ENCODE peak calls at places on chromosome 9, in ten cellular contexts. T is fibroblast of lung; F is K562; I is colonic mucosa; Q is breast epithelium; X is keratinocyte; S is BJ; U is H1; J is activated CD8-positive, alpha-beta T cell treated with anti-CD3 and anti-CD28 coated beads for 36 hours; N is coronary artery. L is an unnamed sample.

GRCh38 chr9:12141422-12141821 is 551.8 kb upstream of the TYRP1 start:
- DNase-seq in I (no peak), N (no peak), J (no peak), Q (no peak), T (no peak), F (no peak), X (no peak), U (no peak), S (no peak), L (no peak)

GRCh38 chr9:34603610-34604231 is 8.2 kb downstream of the RPP25L start:
- DNase-seq in N (no peak), Q (peak; percentile 83), J (peak; percentile 89), T (peak; percentile 50), I (peak; percentile 85), F (peak; percentile 78), U (peak; percentile 96), S (no peak), X (no peak), L (peak; percentile 89)

GRCh38 chr9:14418262-14419200 is 104.6 kb upstream of the NFIB start:
- DNase-seq in U (no peak), F (no peak), I (no peak), J (no peak), T (no peak), X (no peak), S (no peak), N (no peak), Q (no peak), L (no peak)

GRCh38 chr9:130336027-130336595 is 70.6 kb downstream of the HMCN2 start:
- DNase-seq in J (no peak), T (no peak), X (no peak), I (no peak), S (no peak), Q (no peak), F (no peak), U (no peak), N (no peak), L (no peak)

GRCh38 chr9:116789097-116789496 is 102.0 kb downstream of the TRIM32 start:
- DNase-seq in N (no peak), I (no peak), T (no peak), U (no peak), F (no peak), J (no peak), X (no peak), S (no peak), Q (no peak), L (no peak)

GRCh38 chr9:134433101-134433500 is 106.8 kb downstream of the RXRA start:
- DNase-seq in X (no peak), I (no peak), Q (no peak), N (no peak), J (no peak), F (no peak), U (no peak), S (no peak), T (peak; percentile 33), L (no peak)

GRCh38 chr9:101166717-101167116 is 138.2 kb downstream of the PLPPR1 start:
- DNase-seq in Q (no peak), X (no peak), J (no peak), U (no peak), N (no peak), S (no peak), F (no peak), I (no peak), T (no peak), L (no peak)

GRCh38 chr9:133160742-133161541 is 2.8 kb downstream of the GBGT1 start:
- DNase-seq in F (peak; percentile 66), T (peak; percentile 48), Q (no peak), N (peak; percentile 84), U (no peak), I (peak; percentile 77), S (no peak), X (no peak), J (peak; percentile 64), L (peak; percentile 86)

GRCh38 chr9:19946446-19947109 is 157.7 kb upstream of the SLC24A2 start:
- DNase-seq in T (peak; percentile 36), F (no peak), I (no peak), X (no peak), N (no peak), J (peak; percentile 35), Q (no peak), U (no peak), S (no peak), L (no peak)

GRCh38 chr9:34891386-34891785 is 66.7 kb upstream of the PHF24 start:
- DNase-seq in T (no peak), X (no peak), I (no peak), F (no peak), U (no peak), J (no peak), N (no peak), S (no peak), Q (no peak), L (no peak)

GRCh38 chr9:100306283-100306682 is 46.5 kb downstream of the TEX10 start:
- DNase-seq in F (no peak), N (no peak), T (no peak), X (no peak), S (no peak), J (no peak), I (no peak), U (no peak), Q (no peak), L (no peak)

GRCh38 chr9:38132956-38133355 is 63.9 kb upstream of the SHB start:
- DNase-seq in T (no peak), Q (no peak), X (no peak), J (no peak), N (no peak), F (no peak), S (no peak), I (no peak), U (no peak), L (no peak)

GRCh38 chr9:1018121-1018520 is 32.0 kb upstream of the DMRT2 start:
- DNase-seq in U (peak; percentile 65), I (peak; percentile 40), Q (no peak), J (peak; percentile 26), T (no peak), F (no peak), S (no peak), X (no peak), N (no peak), L (no peak)
- TF ChIP-seq CTCF in U (peak; percentile 0), I (peak; percentile 30), Q (no peak), J (no peak), T (peak; percentile 16), F (peak; percentile 32), S (peak; percentile 18), X (peak; percentile 54), N (no peak), L (no peak)

DNA sequence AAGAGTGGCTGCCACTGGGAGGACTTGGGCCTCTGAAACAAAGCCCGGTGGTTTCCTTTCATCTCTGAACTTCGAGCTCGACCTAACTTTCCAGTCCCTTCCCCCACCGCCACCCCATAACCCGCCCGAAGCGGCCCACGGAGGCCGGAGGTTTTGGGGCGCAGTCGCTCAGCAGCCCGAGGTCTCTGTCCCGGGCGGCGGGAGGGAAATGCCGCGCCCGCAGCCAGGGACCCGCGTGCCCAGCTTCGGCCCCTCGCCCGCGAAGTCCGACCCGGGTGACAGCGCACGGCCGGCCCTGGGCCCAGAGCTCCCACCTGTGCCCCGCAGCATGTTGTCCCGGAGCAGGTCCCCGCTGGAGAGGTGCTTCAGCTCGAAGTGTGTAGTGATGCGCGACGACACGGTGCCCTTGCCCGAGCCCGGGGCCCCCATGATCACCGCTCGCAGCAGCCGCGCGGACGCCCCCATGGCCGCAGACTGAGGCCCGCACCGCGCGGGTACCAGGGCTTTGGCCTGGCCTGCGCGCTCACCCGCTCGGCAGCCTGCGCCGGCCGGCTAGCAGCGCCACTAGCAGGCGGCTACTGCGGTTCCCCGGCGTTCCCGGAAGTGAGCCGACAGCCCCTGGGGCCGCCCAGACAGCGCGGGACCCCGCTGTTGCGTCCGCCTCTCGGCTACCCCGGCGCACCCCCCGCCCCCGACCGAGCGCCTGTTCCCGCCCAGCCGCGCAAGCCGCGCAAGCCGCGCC is at the start of gene AK3:
- DNase-seq in U (peak; percentile 87), Q (peak; percentile 86), T (peak; percentile 87), S (peak; percentile 20), X (no peak), N (peak; percentile 92), I (peak; percentile 88), J (peak; percentile 92), F (peak; percentile 87), L (peak; percentile 79)
- TF ChIP-seq CTCF in U (peak; percentile 24), Q (peak; percentile 10), T (peak; percentile 16), S (peak; percentile 23), X (peak; percentile 48), N (no peak), I (no peak), J (no peak), F (peak; percentile 44), L (no peak)

GRCh38 chr9:95124582-95125359 is 192.7 kb downstream of the FANCC start:
- DNase-seq in T (no peak), X (no peak), I (no peak), S (no peak), Q (no peak), U (no peak), F (no peak), N (no peak), J (no peak), L (no peak)
- TF ChIP-seq CTCF in T (peak; percentile 19), X (peak; percentile 46), I (no peak), S (peak; percentile 38), Q (no peak), U (peak; percentile 82), F (peak; percentile 36), N (no peak), J (no peak), L (peak; percentile 47)

GRCh38 chr9:82180711-82181110 is 192.1 kb downstream of the SPATA31D1 start:
- DNase-seq in N (no peak), J (no peak), X (no peak), T (no peak), U (no peak), Q (no peak), F (no peak), I (no peak), S (no peak), L (no peak)
- TF ChIP-seq CTCF in N (no peak), J (no peak), X (no peak), T (no peak), U (no peak), Q (no peak), F (no peak), I (no peak), S (no peak), L (no peak)

DNA sequence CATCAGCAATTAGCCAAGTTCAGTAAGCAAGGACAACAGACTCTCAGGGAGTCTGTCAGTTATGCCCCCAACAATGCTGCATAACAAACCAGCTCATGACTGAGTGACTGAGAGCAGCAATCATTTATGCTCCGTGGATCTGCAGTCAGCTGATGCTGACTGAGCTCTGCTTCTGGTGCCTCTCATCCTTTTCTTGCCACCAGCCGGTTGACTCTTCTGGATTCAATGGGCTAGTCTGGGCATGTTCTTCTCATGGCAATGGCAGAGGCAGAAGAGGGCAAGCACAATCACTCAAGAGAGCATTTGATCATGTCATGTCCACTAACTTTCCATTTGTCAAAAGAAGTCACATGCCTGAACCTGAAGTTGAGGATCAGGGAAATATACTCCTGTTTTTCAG is 157.0 kb upstream of the NTRK2 start:
- DNase-seq in N (no peak), X (peak; percentile 17), T (no peak), F (no peak), Q (no peak), J (no peak), S (no peak), I (no peak), U (no peak), L (no peak)
- TF ChIP-seq CTCF in N (no peak), X (no peak), T (no peak), F (no peak), Q (no peak), J (no peak), S (no peak), I (no peak), U (no peak), L (no peak)

GRCh38 chr9:33517373-33517772 is 6.7 kb upstream of the ANKRD18B start:
- DNase-seq in U (no peak), J (no peak), X (no peak), S (no peak), F (peak; percentile 16), N (no peak), T (peak; percentile 42), Q (no peak), I (no peak), L (no peak)
- TF ChIP-seq CTCF in U (no peak), J (peak; percentile 51), X (peak; percentile 48), S (peak; percentile 68), F (peak; percentile 55), N (peak; percentile 37), T (peak; percentile 70), Q (peak; percentile 32), I (peak; percentile 51), L (peak; percentile 66)

L was measured in right atrium auricular region.